ENCODE peak calls at places on chromosomes 3 and 15, in eight cellular contexts. One of them, this sample, is unnamed.

GRCh38 chr3:63661242-63661641 is 8.8 kb downstream of the SNTN start:
- DNase-seq in astrocyte: no peak
- DNase-seq in fibroblast of pulmonary artery: peak; percentile 8
- DNase-seq in cardiac fibroblast: peak; percentile 7
- DNase-seq in MM.1S: no peak
- DNase-seq in foreskin fibroblast: peak; percentile 41
- DNase-seq in CD8-positive, alpha-beta T cell: no peak
- DNase-seq in left ventricle myocardium inferior: no peak
- DNase-seq in this sample: no peak

GRCh38 chr3:45551214-45552010 is 43.1 kb upstream of the LIMD1 start:
- DNase-seq in CD8-positive, alpha-beta T cell: no peak
- DNase-seq in cardiac fibroblast: peak; percentile 95
- DNase-seq in left ventricle myocardium inferior: peak; percentile 80
- DNase-seq in MM.1S: no peak
- DNase-seq in foreskin fibroblast: peak; percentile 99
- DNase-seq in fibroblast of pulmonary artery: peak; percentile 96
- DNase-seq in astrocyte: peak; percentile 97
- DNase-seq in this sample: no peak

GRCh38 chr15:40825661-40826088 is 2.8 kb downstream of the PPP1R14D start:
- DNase-seq in fibroblast of pulmonary artery: no peak
- DNase-seq in astrocyte: no peak
- DNase-seq in MM.1S: no peak
- DNase-seq in cardiac fibroblast: no peak
- DNase-seq in CD8-positive, alpha-beta T cell: no peak
- DNase-seq in foreskin fibroblast: peak; percentile 50
- DNase-seq in left ventricle myocardium inferior: no peak
- DNase-seq in this sample: no peak

GRCh38 chr3:114554716-114555115 is 260.9 kb downstream of the TIGIT start:
- DNase-seq in left ventricle myocardium inferior: no peak
- DNase-seq in fibroblast of pulmonary artery: peak; percentile 22
- DNase-seq in CD8-positive, alpha-beta T cell: no peak
- DNase-seq in foreskin fibroblast: no peak
- DNase-seq in astrocyte: no peak
- DNase-seq in MM.1S: no peak
- DNase-seq in cardiac fibroblast: peak; percentile 29
- DNase-seq in this sample: no peak

GRCh38 chr15:55884223-55884622 is 109.2 kb downstream of the NEDD4 start:
- DNase-seq in left ventricle myocardium inferior: no peak
- DNase-seq in astrocyte: peak; percentile 57
- DNase-seq in CD8-positive, alpha-beta T cell: no peak
- DNase-seq in cardiac fibroblast: peak; percentile 59
- DNase-seq in fibroblast of pulmonary artery: peak; percentile 54
- DNase-seq in foreskin fibroblast: no peak
- DNase-seq in MM.1S: no peak
- DNase-seq in this sample: no peak

GRCh38 chr3:172739462-172739861 is 11.1 kb upstream of the ECT2 start:
- DNase-seq in foreskin fibroblast: no peak
- DNase-seq in CD8-positive, alpha-beta T cell: no peak
- DNase-seq in MM.1S: no peak
- DNase-seq in astrocyte: no peak
- DNase-seq in fibroblast of pulmonary artery: no peak
- DNase-seq in cardiac fibroblast: no peak
- DNase-seq in left ventricle myocardium inferior: no peak
- DNase-seq in this sample: no peak

GRCh38 chr3:170610321-170610884 is 24.5 kb upstream of the SLC7A14 start:
- DNase-seq in fibroblast of pulmonary artery: no peak
- DNase-seq in left ventricle myocardium inferior: no peak
- DNase-seq in CD8-positive, alpha-beta T cell: no peak
- DNase-seq in MM.1S: no peak
- DNase-seq in foreskin fibroblast: no peak
- DNase-seq in astrocyte: no peak
- DNase-seq in cardiac fibroblast: no peak
- DNase-seq in this sample: no peak

GRCh38 chr3:98897701-98898100 is 3.8 kb downstream of the DCBLD2 start:
- DNase-seq in astrocyte: no peak
- DNase-seq in CD8-positive, alpha-beta T cell: no peak
- DNase-seq in foreskin fibroblast: no peak
- DNase-seq in cardiac fibroblast: no peak
- DNase-seq in fibroblast of pulmonary artery: no peak
- DNase-seq in MM.1S: no peak
- DNase-seq in left ventricle myocardium inferior: no peak
- DNase-seq in this sample: no peak

GRCh38 chr3:183447206-183448001 is 19.0 kb upstream of the MCF2L2 start:
- DNase-seq in cardiac fibroblast: peak; percentile 82
- DNase-seq in left ventricle myocardium inferior: peak; percentile 89
- DNase-seq in CD8-positive, alpha-beta T cell: peak; percentile 49
- DNase-seq in MM.1S: peak; percentile 97
- DNase-seq in astrocyte: peak; percentile 68
- DNase-seq in fibroblast of pulmonary artery: peak; percentile 85
- DNase-seq in foreskin fibroblast: peak; percentile 92
- DNase-seq in this sample: peak; percentile 33

GRCh38 chr15:77527164-77527778 is 105.4 kb downstream of the LINGO1 start:
- DNase-seq in foreskin fibroblast: peak; percentile 64
- DNase-seq in cardiac fibroblast: peak; percentile 55
- DNase-seq in astrocyte: no peak
- DNase-seq in CD8-positive, alpha-beta T cell: no peak
- DNase-seq in left ventricle myocardium inferior: peak; percentile 46
- DNase-seq in fibroblast of pulmonary artery: peak; percentile 55
- DNase-seq in MM.1S: no peak
- DNase-seq in this sample: no peak

GRCh38 chr15:50933353-50933752 is 24.9 kb downstream of the AP4E1 start:
- DNase-seq in fibroblast of pulmonary artery: no peak
- DNase-seq in MM.1S: no peak
- DNase-seq in CD8-positive, alpha-beta T cell: no peak
- DNase-seq in cardiac fibroblast: no peak
- DNase-seq in foreskin fibroblast: no peak
- DNase-seq in astrocyte: no peak
- DNase-seq in left ventricle myocardium inferior: no peak
- DNase-seq in this sample: no peak

GRCh38 chr15:71066983-71067382 is 48.3 kb upstream of the THSD4 start:
- DNase-seq in MM.1S: no peak
- DNase-seq in astrocyte: peak; percentile 63
- DNase-seq in CD8-positive, alpha-beta T cell: no peak
- DNase-seq in cardiac fibroblast: peak; percentile 93
- DNase-seq in left ventricle myocardium inferior: no peak
- DNase-seq in foreskin fibroblast: peak; percentile 91
- DNase-seq in fibroblast of pulmonary artery: peak; percentile 92
- DNase-seq in this sample: no peak

GRCh38 chr3:141894524-141895176 is 18.2 kb downstream of the ATP1B3 start:
- DNase-seq in fibroblast of pulmonary artery: peak; percentile 93
- DNase-seq in astrocyte: peak; percentile 70
- DNase-seq in cardiac fibroblast: peak; percentile 85
- DNase-seq in MM.1S: no peak
- DNase-seq in left ventricle myocardium inferior: no peak
- DNase-seq in CD8-positive, alpha-beta T cell: no peak
- DNase-seq in foreskin fibroblast: peak; percentile 91
- DNase-seq in this sample: peak; percentile 52

GRCh38 chr3:123156276-123156995 is 45.3 kb upstream of the SEC22A start:
- DNase-seq in fibroblast of pulmonary artery: no peak
- DNase-seq in cardiac fibroblast: no peak
- DNase-seq in foreskin fibroblast: no peak
- DNase-seq in left ventricle myocardium inferior: no peak
- DNase-seq in CD8-positive, alpha-beta T cell: no peak
- DNase-seq in astrocyte: no peak
- DNase-seq in MM.1S: no peak
- DNase-seq in this sample: no peak

GRCh38 chr3:112384769-112385168 is 51.8 kb downstream of the CD200 start:
- DNase-seq in CD8-positive, alpha-beta T cell: no peak
- DNase-seq in fibroblast of pulmonary artery: no peak
- DNase-seq in astrocyte: peak; percentile 33
- DNase-seq in foreskin fibroblast: no peak
- DNase-seq in cardiac fibroblast: no peak
- DNase-seq in left ventricle myocardium inferior: no peak
- DNase-seq in MM.1S: no peak
- DNase-seq in this sample: no peak

DNA sequence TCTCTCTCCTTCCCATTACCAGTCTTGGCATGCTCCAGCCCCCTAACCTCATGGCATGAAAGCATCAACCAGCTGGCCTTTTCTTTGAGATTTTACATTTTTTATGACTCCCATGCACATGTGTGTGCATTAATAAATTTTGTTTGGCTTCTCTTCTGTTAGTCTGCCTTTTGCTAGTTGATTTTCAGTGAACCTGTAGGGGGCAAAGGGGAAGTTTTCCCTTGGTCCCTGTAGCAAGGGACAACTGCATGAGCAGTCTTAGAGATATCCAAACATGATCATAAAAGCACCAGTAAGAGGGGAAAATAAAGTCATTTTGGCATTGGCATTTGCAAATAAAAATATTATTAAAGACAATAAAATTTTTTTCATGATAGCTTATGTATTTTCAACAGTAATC is 73.7 kb downstream of the OXSM start:
- DNase-seq in fibroblast of pulmonary artery: no peak
- DNase-seq in cardiac fibroblast: no peak
- DNase-seq in left ventricle myocardium inferior: no peak
- DNase-seq in astrocyte: no peak
- DNase-seq in foreskin fibroblast: no peak
- DNase-seq in CD8-positive, alpha-beta T cell: no peak
- DNase-seq in MM.1S: peak; percentile 35
- DNase-seq in this sample: no peak
- TF ChIP-seq CTCF in fibroblast of pulmonary artery: peak; percentile 11
- TF ChIP-seq CTCF in cardiac fibroblast: peak; percentile 21
- TF ChIP-seq CTCF in left ventricle myocardium inferior: no peak
- TF ChIP-seq CTCF in astrocyte: no peak
- TF ChIP-seq CTCF in foreskin fibroblast: peak; percentile 7
- TF ChIP-seq CTCF in CD8-positive, alpha-beta T cell: no peak
- TF ChIP-seq CTCF in MM.1S: peak; percentile 53
- TF ChIP-seq CTCF in this sample: peak; percentile 7

GRCh38 chr3:32553459-32553858 is 17.2 kb downstream of the DYNC1LI1 start:
- DNase-seq in CD8-positive, alpha-beta T cell: no peak
- DNase-seq in fibroblast of pulmonary artery: no peak
- DNase-seq in cardiac fibroblast: no peak
- DNase-seq in left ventricle myocardium inferior: no peak
- DNase-seq in astrocyte: no peak
- DNase-seq in MM.1S: no peak
- DNase-seq in foreskin fibroblast: no peak
- DNase-seq in this sample: no peak
- H3K4me3 ChIP-seq in CD8-positive, alpha-beta T cell: no peak overlapping the region
- H3K4me3 ChIP-seq in fibroblast of pulmonary artery: no peak overlapping the region
- H3K4me3 ChIP-seq in cardiac fibroblast: no peak overlapping the region
- H3K4me3 ChIP-seq in left ventricle myocardium inferior: no peak overlapping the region
- H3K4me3 ChIP-seq in astrocyte: no peak overlapping the region
- H3K4me3 ChIP-seq in MM.1S: no peak overlapping the region
- H3K4me3 ChIP-seq in foreskin fibroblast: no peak overlapping the region
- H3K4me3 ChIP-seq in this sample: no peak overlapping the region

DNA sequence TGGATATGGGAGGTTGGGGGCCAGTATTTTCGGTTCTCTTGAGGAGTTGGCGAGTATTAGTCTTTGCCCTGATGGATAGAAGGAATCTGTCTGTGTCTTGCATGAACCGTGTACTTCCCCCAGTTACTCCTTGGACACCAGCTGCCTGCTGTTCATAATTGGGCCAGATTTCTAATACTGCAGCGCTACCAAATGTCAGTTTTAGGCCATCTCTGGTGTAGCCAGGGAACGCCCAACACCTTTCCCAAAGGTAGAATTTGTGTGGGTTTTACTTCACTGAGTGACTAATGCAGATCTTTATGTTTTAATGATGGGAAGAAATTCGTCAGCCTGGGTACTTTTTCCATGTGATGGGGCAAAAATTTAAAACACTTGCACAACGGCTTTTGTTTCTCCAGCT is 18.4 kb downstream of the FLNB start:
- DNase-seq in cardiac fibroblast: no peak
- DNase-seq in fibroblast of pulmonary artery: no peak
- DNase-seq in foreskin fibroblast: no peak
- DNase-seq in left ventricle myocardium inferior: no peak
- DNase-seq in MM.1S: no peak
- DNase-seq in CD8-positive, alpha-beta T cell: no peak
- DNase-seq in astrocyte: no peak
- DNase-seq in this sample: no peak
- TF ChIP-seq CTCF in cardiac fibroblast: no peak
- TF ChIP-seq CTCF in fibroblast of pulmonary artery: no peak
- TF ChIP-seq CTCF in foreskin fibroblast: no peak
- TF ChIP-seq CTCF in left ventricle myocardium inferior: no peak
- TF ChIP-seq CTCF in MM.1S: no peak
- TF ChIP-seq CTCF in CD8-positive, alpha-beta T cell: no peak
- TF ChIP-seq CTCF in astrocyte: no peak
- TF ChIP-seq CTCF in this sample: no peak

GRCh38 chr3:23656821-23657220 is 148.9 kb upstream of the UBE2E1 start:
- DNase-seq in CD8-positive, alpha-beta T cell: no peak
- DNase-seq in fibroblast of pulmonary artery: no peak
- DNase-seq in astrocyte: no peak
- DNase-seq in foreskin fibroblast: no peak
- DNase-seq in left ventricle myocardium inferior: no peak
- DNase-seq in MM.1S: no peak
- DNase-seq in cardiac fibroblast: no peak
- DNase-seq in this sample: no peak

GRCh38 chr3:23656199-23656598 is 149.6 kb upstream of the UBE2E1 start:
- DNase-seq in MM.1S: no peak
- DNase-seq in astrocyte: no peak
- DNase-seq in cardiac fibroblast: no peak
- DNase-seq in CD8-positive, alpha-beta T cell: no peak
- DNase-seq in left ventricle myocardium inferior: no peak
- DNase-seq in foreskin fibroblast: no peak
- DNase-seq in fibroblast of pulmonary artery: no peak
- DNase-seq in this sample: no peak

GRCh38 chr3:23655749-23656148 is 150.0 kb upstream of the UBE2E1 start:
- DNase-seq in MM.1S: no peak
- DNase-seq in cardiac fibroblast: no peak
- DNase-seq in left ventricle myocardium inferior: no peak
- DNase-seq in fibroblast of pulmonary artery: no peak
- DNase-seq in foreskin fibroblast: no peak
- DNase-seq in CD8-positive, alpha-beta T cell: no peak
- DNase-seq in astrocyte: no peak
- DNase-seq in this sample: no peak

GRCh38 chr3:23653647-23654525 is 151.9 kb upstream of the UBE2E1 start:
- DNase-seq in cardiac fibroblast: no peak
- DNase-seq in foreskin fibroblast: no peak
- DNase-seq in fibroblast of pulmonary artery: no peak
- DNase-seq in MM.1S: peak; percentile 95
- DNase-seq in astrocyte: no peak
- DNase-seq in left ventricle myocardium inferior: no peak
- DNase-seq in CD8-positive, alpha-beta T cell: no peak
- DNase-seq in this sample: no peak

DNA sequence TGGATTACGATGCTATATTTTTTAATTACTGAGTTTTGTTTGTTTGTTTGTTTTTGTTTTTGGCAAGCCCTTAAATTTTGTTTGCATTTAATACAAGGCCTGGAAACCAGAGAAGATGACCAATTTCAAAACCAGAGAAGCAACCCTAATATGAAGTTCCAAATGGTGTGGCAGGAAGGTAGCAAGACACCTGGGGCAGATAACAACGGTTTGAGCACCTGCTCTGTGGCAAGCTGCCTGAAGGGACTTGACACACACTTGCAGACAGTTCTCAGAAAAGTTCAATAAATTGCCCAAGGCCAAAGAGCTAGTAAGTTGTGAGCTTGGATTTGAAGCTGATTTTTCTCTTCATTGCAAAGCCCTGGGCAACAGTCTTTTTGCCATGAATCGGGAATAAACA is 151.2 kb upstream of the UBE2E1 start:
- DNase-seq in cardiac fibroblast: no peak
- DNase-seq in fibroblast of pulmonary artery: no peak
- DNase-seq in CD8-positive, alpha-beta T cell: no peak
- DNase-seq in MM.1S: peak; percentile 93
- DNase-seq in foreskin fibroblast: no peak
- DNase-seq in astrocyte: no peak
- DNase-seq in left ventricle myocardium inferior: no peak
- DNase-seq in this sample: no peak
- H3K4me3 ChIP-seq in cardiac fibroblast: no peak overlapping the region
- H3K4me3 ChIP-seq in fibroblast of pulmonary artery: no peak overlapping the region
- H3K4me3 ChIP-seq in CD8-positive, alpha-beta T cell: no peak overlapping the region
- H3K4me3 ChIP-seq in MM.1S: peak overlapping the region; percentile 21
- H3K4me3 ChIP-seq in foreskin fibroblast: no peak overlapping the region
- H3K4me3 ChIP-seq in astrocyte: no peak overlapping the region
- H3K4me3 ChIP-seq in left ventricle myocardium inferior: no peak overlapping the region
- H3K4me3 ChIP-seq in this sample: no peak overlapping the region

GRCh38 chr15:84826369-84826823 is 9.2 kb downstream of the ALPK3 start:
- DNase-seq in fibroblast of pulmonary artery: peak; percentile 22
- DNase-seq in astrocyte: no peak
- DNase-seq in foreskin fibroblast: no peak
- DNase-seq in cardiac fibroblast: peak; percentile 20
- DNase-seq in MM.1S: no peak
- DNase-seq in CD8-positive, alpha-beta T cell: no peak
- DNase-seq in left ventricle myocardium inferior: no peak
- DNase-seq in this sample: no peak
- TF ChIP-seq CTCF in fibroblast of pulmonary artery: peak; percentile 24
- TF ChIP-seq CTCF in astrocyte: no peak
- TF ChIP-seq CTCF in foreskin fibroblast: peak; percentile 20
- TF ChIP-seq CTCF in cardiac fibroblast: peak; percentile 29
- TF ChIP-seq CTCF in MM.1S: peak; percentile 32
- TF ChIP-seq CTCF in CD8-positive, alpha-beta T cell: no peak
- TF ChIP-seq CTCF in left ventricle myocardium inferior: peak; percentile 49
- TF ChIP-seq CTCF in this sample: no peak